ENCODE peak calls at places on chromosomes 13 and 19, in four cellular contexts. O, E, P and R are unnamed samples.
A peak's percentile ranks its signal among the peaks of the same experiment; 100 is the strongest.

GRCh38 chr19:33472696-33473624 is 48.6 kb downstream of the PEPD start:
- DNase-seq in O (no peak), E (peak; percentile 99), P (peak; percentile 63), R (no peak)

GRCh38 chr13:106415971-106416370 is 119.5 kb downstream of the EFNB2 start:
- DNase-seq in O (no peak), E (no peak), P (no peak), R (no peak)

GRCh38 chr13:47594833-47595232 is 406.2 kb downstream of the SUCLA2 start:
- DNase-seq in O (no peak), E (peak; percentile 1), P (no peak), R (no peak)

GRCh38 chr19:282501-282900 is 8.7 kb downstream of the PLPP2 start:
- DNase-seq in O (no peak), E (no peak), P (no peak), R (peak; percentile 10)

GRCh38 chr13:93450761-93451160 is 224.2 kb downstream of the GPC6 start:
- DNase-seq in O (no peak), E (no peak), P (no peak), R (no peak)

GRCh38 chr19:35159606-35160005 is 5.1 kb downstream of the FXYD5 start:
- DNase-seq in O (no peak), E (no peak), P (no peak), R (no peak)

GRCh38 chr13:111549464-111549863 is 229.0 kb downstream of the TEX29 start:
- DNase-seq in O (no peak), E (no peak), P (no peak), R (no peak)

GRCh38 chr19:57803594-57804325 is 11.0 kb downstream of the ZNF552 start:
- DNase-seq in O (peak; percentile 34), E (peak; percentile 79), P (no peak), R (no peak)

GRCh38 chr19:46016426-46017094 is 6.3 kb downstream of the PGLYRP1 start:
- DNase-seq in O (peak; percentile 81), E (peak; percentile 68), P (peak; percentile 31), R (peak; percentile 80)

GRCh38 chr13:45299194-45299593 is 41.8 kb downstream of the TPT1 start:
- DNase-seq in O (no peak), E (peak; percentile 45), P (no peak), R (no peak)

GRCh38 chr13:48749699-48750473 is 96.2 kb downstream of the CYSLTR2 start:
- DNase-seq in O (peak; percentile 12), E (peak; percentile 99), P (peak; percentile 69), R (no peak)

GRCh38 chr13:41402695-41403511 is 54.4 kb upstream of the RGCC start:
- DNase-seq in O (no peak), E (no peak), P (no peak), R (no peak)

GRCh38 chr19:336067-336614 is 8.5 kb downstream of the MIER2 start:
- DNase-seq in O (no peak), E (no peak), P (no peak), R (no peak)

GRCh38 chr13:49629947-49630346 is 1.6 kb downstream of the ARL11 start:
- DNase-seq in O (no peak), E (peak; percentile 25), P (no peak), R (no peak)

GRCh38 chr13:43261018-43261417 is 237.6 kb downstream of the DNAJC15 start:
- DNase-seq in O (no peak), E (peak; percentile 90), P (no peak), R (no peak)

GRCh38 chr19:10290439-10290875 is 705 bp downstream of the ICAM5 start:
- DNase-seq in O (no peak), E (peak; percentile 7), P (no peak), R (no peak)

GRCh38 chr13:113996912-113997745 is 23.3 kb upstream of the C13orf46 start:
- DNase-seq in O (no peak), E (no peak), P (no peak), R (no peak)

GRCh38 chr19:5214371-5214770 is 126.2 kb downstream of the PTPRS start:
- DNase-seq in O (no peak), E (no peak), P (no peak), R (no peak)

GRCh38 chr19:18023596-18024212 is 15.7 kb downstream of the ARRDC2 start:
- DNase-seq in O (no peak), E (no peak), P (no peak), R (no peak)

GRCh38 chr19:39924389-39924788 is 10.0 kb downstream of the FCGBP start:
- DNase-seq in O (no peak), E (no peak), P (no peak), R (no peak)

GRCh38 chr13:114318624-114319023 is 4.3 kb downstream of the CHAMP1 start:
- DNase-seq in O (no peak), E (no peak), P (no peak), R (no peak)

GRCh38 chr19:49497047-49497789 is 984 bp downstream of the RPS11 start:
- DNase-seq in O (no peak), E (peak; percentile 47), P (no peak), R (no peak)

GRCh38 chr19:9913237-9914000 is 22.9 kb downstream of the OLFM2 start:
- DNase-seq in O (no peak), E (no peak), P (no peak), R (peak; percentile 75)

GRCh38 chr13:110431851-110432294 is 124.8 kb downstream of the COL4A2 start:
- DNase-seq in O (no peak), E (no peak), P (no peak), R (no peak)

GRCh38 chr19:4988770-4989251 is 19.9 kb downstream of the KDM4B start:
- DNase-seq in O (no peak), E (peak; percentile 88), P (no peak), R (no peak)

GRCh38 chr13:100738176-100738855 is 63.7 kb upstream of the TMTC4 start:
- DNase-seq in O (no peak), E (no peak), P (no peak), R (no peak)

GRCh38 chr13:76936736-76937135 is 11.6 kb upstream of the ACOD1 start:
- DNase-seq in O (no peak), E (no peak), P (no peak), R (no peak)

GRCh38 chr13:66689037-66689619 is 541.0 kb downstream of the PCDH9 start:
- DNase-seq in O (no peak), E (no peak), P (no peak), R (no peak)
- TF ChIP-seq CTCF in O (peak; percentile 29), E (peak; percentile 29), P (peak; percentile 18), R (peak; percentile 52)

GRCh38 chr13:96003304-96003703 is 49.9 kb downstream of the UGGT2 start:
- DNase-seq in O (no peak), E (no peak), P (no peak), R (no peak)
- TF ChIP-seq CTCF in O (peak; percentile 11), E (no peak), P (no peak), R (no peak)

DNA sequence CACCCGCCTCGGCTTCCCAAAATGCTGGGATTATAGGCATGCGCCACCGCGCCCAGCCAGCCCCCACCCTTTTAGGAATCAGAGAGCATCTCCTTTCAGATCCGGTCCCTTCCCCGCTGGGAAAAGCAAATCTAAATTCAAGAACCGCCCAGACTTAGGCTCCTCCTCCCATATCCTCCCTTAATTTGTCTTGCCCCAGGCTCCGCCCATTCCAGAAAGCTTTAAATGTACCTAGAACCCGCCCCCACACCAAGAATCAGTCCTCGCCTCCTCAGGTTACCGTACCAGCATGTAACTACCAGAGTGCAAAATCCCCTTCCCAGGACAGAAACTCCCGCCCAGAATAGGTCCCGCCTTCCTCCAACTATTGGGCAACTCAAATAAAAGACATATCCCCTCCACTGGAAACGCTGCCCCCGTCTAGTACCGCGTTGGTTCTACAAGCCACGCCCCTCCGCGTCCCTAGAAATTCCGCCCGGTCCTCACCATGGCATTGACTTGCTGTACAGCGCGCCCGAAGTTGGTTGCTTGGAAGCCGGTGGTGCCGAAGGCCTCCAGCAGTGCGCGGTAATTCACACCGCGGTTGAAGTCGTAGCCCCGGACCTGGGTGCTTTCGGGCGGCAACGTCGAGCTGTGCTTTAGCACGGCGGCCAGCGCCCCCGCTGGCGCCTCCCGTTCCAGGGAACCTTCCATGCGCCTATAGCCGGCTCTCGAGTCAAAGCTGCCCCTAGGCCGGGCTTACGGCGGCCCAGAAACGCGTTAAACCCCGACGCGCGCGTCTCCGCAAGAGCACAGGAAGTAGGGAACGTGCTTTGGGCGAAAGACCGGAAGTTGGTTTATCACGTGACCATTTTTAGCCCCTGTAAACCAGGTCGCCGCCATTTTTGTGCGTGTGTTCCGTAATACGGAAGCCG is at the start of gene DHPS:
- DNase-seq in O (peak; percentile 70), E (peak; percentile 98), P (peak; percentile 95), R (peak; percentile 93)
- TF ChIP-seq CTCF in O (peak; percentile 17), E (no peak), P (no peak), R (no peak)

GRCh38 chr19:1624458-1624857 is 19.2 kb upstream of the UQCR11 start:
- DNase-seq in O (peak; percentile 42), E (peak; percentile 37), P (no peak), R (peak; percentile 95)
- TF ChIP-seq CTCF in O (peak; percentile 67), E (peak; percentile 59), P (peak; percentile 67), R (peak; percentile 93)

DNA sequence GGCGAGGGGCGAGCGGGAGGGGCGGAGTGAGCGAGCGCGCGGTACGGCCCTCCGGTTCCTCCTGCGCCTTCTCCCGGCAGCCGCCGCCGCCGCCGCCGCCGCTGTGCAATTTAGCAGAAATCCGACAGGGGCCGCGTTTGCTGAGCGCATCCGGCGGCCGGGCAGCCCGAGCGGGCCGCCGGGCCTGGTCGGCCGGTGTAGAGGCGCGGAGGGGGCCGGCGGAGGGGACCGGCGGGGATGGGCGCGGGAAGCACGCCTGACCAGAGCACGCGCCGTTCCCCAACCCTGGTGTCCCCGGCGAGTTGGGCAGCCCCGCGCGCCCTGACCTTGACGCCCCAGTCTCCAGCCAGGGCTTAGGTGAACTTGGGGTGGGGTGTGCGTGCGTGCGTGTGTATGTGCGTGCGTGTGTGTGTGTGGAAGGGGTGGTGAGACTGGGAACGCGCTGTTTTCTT is 144.5 kb upstream of the ZNF536 start:
- DNase-seq in O (peak; percentile 73), E (peak; percentile 24), P (no peak), R (peak; percentile 53)
- TF ChIP-seq CTCF in O (peak; percentile 73), E (peak; percentile 41), P (peak; percentile 36), R (peak; percentile 49)

DNA sequence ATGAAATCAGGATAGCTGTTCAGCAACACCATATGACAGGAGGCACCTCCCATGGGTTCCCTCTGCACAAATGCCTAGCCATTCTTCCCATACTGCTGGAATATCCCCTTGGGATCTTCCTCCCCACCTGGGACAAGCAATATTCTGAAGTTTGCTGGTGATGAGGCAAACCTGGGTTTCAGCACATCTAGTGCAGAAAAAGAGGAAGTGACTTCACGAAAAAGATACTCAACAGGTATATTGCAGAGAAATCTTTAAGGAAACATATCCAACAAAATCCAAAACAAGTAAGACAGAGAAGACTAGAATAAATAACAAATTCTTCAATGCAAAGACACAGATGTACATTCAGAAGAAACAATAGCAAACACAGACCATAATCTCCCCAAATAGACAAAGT is 1497.0 kb downstream of the PCDH9 start:
- DNase-seq in O (no peak), E (no peak), P (no peak), R (no peak)
- TF ChIP-seq CTCF in O (no peak), E (no peak), P (no peak), R (no peak)

DNA sequence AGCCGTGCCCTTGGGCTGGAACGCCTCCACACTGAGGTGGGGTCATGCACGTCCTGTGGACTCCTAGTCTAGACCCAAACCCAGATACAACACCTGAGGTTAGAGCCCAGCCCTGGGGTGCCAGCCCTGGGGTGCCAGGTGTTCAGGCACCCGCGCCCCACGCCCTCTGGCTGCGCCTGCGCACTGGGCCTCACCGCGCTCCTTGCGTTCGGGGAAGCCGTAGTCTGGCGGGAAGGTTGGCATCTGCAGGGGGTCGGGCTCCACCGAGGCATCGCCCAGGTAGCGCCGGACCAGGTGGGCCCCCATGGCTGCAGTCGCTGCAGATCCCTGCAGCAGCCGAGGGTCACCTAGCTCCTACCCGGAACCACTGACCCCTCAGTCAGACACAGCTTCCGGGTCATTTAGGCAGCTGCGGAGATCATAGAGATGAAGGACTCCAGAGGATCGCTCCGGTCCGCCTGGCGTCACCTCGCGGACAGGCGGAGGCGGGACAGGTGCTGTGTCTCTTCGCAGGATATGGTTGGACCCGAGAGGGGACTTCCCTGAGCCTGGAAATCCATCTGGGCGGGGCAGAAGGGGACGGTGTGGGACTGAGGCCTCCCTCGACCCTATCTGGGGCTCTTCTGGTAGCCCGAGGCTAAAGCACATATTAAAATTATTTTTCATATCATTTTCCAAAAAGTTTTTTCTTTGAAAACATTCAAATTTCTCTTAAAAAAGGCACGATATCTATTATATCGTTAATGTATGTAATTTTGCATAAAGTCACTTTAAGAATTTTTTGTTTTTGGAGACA is at the start of gene NDUFB7:
- DNase-seq in O (peak; percentile 62), E (peak; percentile 95), P (peak; percentile 81), R (peak; percentile 58)
- TF ChIP-seq CTCF in O (peak; percentile 74), E (peak; percentile 85), P (peak; percentile 86), R (peak; percentile 92)